ENCODE peak calls at places on chromosomes 3 and 15, in five cellular contexts. X is HepG2, G is GM12878, M is K562, R is SK-N-SH. T is an unnamed sample.

GRCh38 chr3:184565421-184566211 is 4.0 kb downstream of the EPHB3 start:
- DNase-seq in G (no peak), X (no peak), M (no peak), R (peak), T (peak)

GRCh38 chr3:115551091-115551490 is 72.2 kb upstream of the GAP43 start:
- DNase-seq in R (peak), X (no peak), G (no peak), M (no peak), T (no peak)

GRCh38 chr3:165643433-165643824 is 193.8 kb downstream of the BCHE start:
- DNase-seq in X (no peak), R (no peak), M (no peak), G (no peak), T (peak)

GRCh38 chr3:134052370-134052769 is 22.6 kb upstream of the SLCO2A1 start:
- DNase-seq in X (no peak), G (no peak), M (no peak), R (no peak), T (no peak)

GRCh38 chr3:42376397-42376798 is 34.0 kb downstream of the LYZL4 start:
- DNase-seq in X (no peak), R (no peak), G (no peak), M (no peak), T (peak)

GRCh38 chr15:50390549-50391264 is 33.5 kb upstream of the USP8 start:
- DNase-seq in G (peak), R (no peak), X (no peak), M (no peak), T (no peak)

GRCh38 chr3:187360523-187361060 is 7.6 kb upstream of the RTP4 start:
- DNase-seq in G (no peak), R (no peak), M (no peak), X (no peak), T (no peak)

GRCh38 chr3:185784317-185784716 is 40.5 kb downstream of the IGF2BP2 start:
- DNase-seq in M (no peak), G (no peak), R (no peak), X (no peak), T (no peak)

GRCh38 chr3:29410200-29410599 is 129.3 kb downstream of the RBMS3 start:
- DNase-seq in M (no peak), G (no peak), R (no peak), X (no peak), T (no peak)

GRCh38 chr3:187150599-187150998 is 11.3 kb upstream of the RPL39L start:
- DNase-seq in G (no peak), M (no peak), X (peak), R (no peak), T (no peak)

GRCh38 chr3:154135511-154136173 is 14.5 kb downstream of the ARHGEF26 start:
- DNase-seq in G (no peak), R (no peak), M (no peak), X (peak), T (no peak)

GRCh38 chr3:4417449-4417848 is 49.6 kb downstream of the SUMF1 start:
- DNase-seq in G (no peak), X (no peak), M (no peak), R (no peak), T (peak)

GRCh38 chr15:56758770-56759449 is 25.6 kb upstream of the ZNF280D start:
- DNase-seq in X (no peak), M (no peak), G (no peak), R (no peak), T (peak)

DNA sequence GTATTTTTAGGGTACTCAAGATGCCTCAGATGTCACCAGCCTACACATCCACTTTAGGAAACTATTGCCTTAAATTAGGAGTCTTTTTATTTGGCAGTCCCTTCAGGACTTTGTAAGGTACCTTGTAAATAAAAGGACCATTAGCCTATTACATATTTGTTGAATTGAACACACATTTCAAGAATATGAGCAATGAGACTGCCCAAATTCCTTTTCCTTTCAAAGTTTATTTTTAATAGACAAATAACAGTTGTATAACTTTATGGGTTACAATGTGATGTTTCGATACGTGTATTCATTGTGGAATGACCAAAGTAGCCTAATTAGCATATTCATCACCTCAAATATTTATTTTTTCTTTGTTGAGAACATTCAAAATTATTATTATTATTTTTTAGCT is 176.7 kb upstream of the PDZRN3 start:
- DNase-seq in R (no peak), G (no peak), X (no peak), M (no peak), T (peak)
- TF ChIP-seq MXI1 in R (no peak), G (no peak), X (no peak), M (no peak), T (no peak)

GRCh38 chr15:83983634-83984458 is 251.7 kb upstream of the GOLGA6L4 start:
- DNase-seq in G (no peak), R (no peak), M (no peak), X (no peak), T (no peak)
- TF ChIP-seq MXI1 in G (no peak), R (no peak), M (no peak), X (no peak), T (no peak)

DNA sequence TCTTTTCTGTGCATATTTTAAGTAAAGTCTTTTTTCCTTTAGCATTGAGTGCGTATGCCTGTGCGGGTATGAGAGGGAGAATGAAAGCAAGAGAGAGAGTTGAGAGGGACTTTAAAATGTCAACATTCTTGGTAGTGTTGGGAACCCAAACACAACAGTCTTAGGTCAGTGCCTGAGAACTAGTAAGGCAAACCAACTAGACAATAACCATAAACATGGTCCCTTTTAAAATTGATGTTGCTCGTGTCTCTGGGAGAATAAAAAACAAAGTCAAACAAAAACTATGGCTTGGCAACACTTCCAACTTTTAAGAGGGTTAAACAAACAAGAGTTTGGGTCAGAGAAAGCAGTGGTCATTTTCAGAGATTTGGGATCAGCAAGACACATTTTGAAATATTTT is 146.8 kb upstream of the THBS1 start:
- DNase-seq in R (no peak), X (peak), M (no peak), G (no peak), T (no peak)
- TF ChIP-seq MXI1 in R (no peak), X (no peak), M (no peak), G (no peak), T (no peak)

GRCh38 chr3:107208796-107209195 is 168.4 kb upstream of the CCDC54 start:
- DNase-seq in R (no peak), M (no peak), X (no peak), G (no peak), T (peak)

GRCh38 chr3:107206141-107206540 is 171.1 kb upstream of the CCDC54 start:
- DNase-seq in M (peak), G (no peak), X (peak), R (peak), T (peak)

GRCh38 chr3:107209302-107210060 is 167.8 kb upstream of the CCDC54 start:
- DNase-seq in G (no peak), R (no peak), M (no peak), X (no peak), T (no peak)

GRCh38 chr3:107206945-107207344 is 170.3 kb upstream of the CCDC54 start:
- DNase-seq in G (no peak), R (no peak), M (no peak), X (no peak), T (no peak)

GRCh38 chr3:107208100-107208499 is 169.1 kb upstream of the CCDC54 start:
- DNase-seq in R (no peak), G (no peak), X (no peak), M (no peak), T (peak)
- TF ChIP-seq MXI1 in R (no peak), G (no peak), X (no peak), M (no peak), T (peak)

T was measured in IMR-90.